ENCODE peak calls at places on chromosomes 12 and 14, in ten cellular contexts. O is body of pancreas; Q is choroid plexus epithelial cell; H is brain pericyte; C is CD8-positive, alpha-beta memory T cell; X is stimulated activated CD4-positive, alpha-beta T cell treated with anti-CD3 and anti-CD28 coated beads, TNF-alpha, amount 100 ng/mL, for 1 hour; T is HS-5; Y is EL; E is NCI-H2029 treated with DMSO at 0.1 percent for 48 hours; G is activated CD4-positive, CD25-positive, alpha-beta regulatory T cell. B is an unnamed sample.

GRCh38 chr12:56213878-56214277 is 7.8 kb downstream of the RNF41 start:
- DNase-seq in O (no peak), Q (no peak), H (no peak), C (no peak), X (no peak), T (no peak), Y (no peak), E (no peak), G (no peak), B (no peak)

GRCh38 chr12:88897723-88898122 is 317.5 kb upstream of the KITLG start:
- DNase-seq in O (no peak), Q (peak; percentile 53), H (no peak), C (no peak), X (no peak), T (no peak), Y (peak; percentile 30), E (no peak), G (no peak), B (no peak)

GRCh38 chr12:54304187-54304810 is 3.5 kb upstream of the NFE2 start:
- DNase-seq in O (peak; percentile 83), Q (peak; percentile 71), H (no peak), C (no peak), X (no peak), T (no peak), Y (peak; percentile 41), E (no peak), G (no peak), B (no peak)

GRCh38 chr12:28023156-28023887 is 50.8 kb upstream of the PTHLH start:
- DNase-seq in O (no peak), Q (peak; percentile 92), H (peak; percentile 5), C (no peak), X (no peak), T (peak; percentile 92), Y (peak; percentile 94), E (no peak), G (no peak), B (no peak)

GRCh38 chr14:35470775-35471174 is 63.2 kb upstream of the INSM2 start:
- DNase-seq in O (no peak), Q (peak; percentile 53), H (no peak), C (no peak), X (no peak), T (no peak), Y (peak; percentile 11), E (no peak), G (no peak), B (no peak)

GRCh38 chr12:6538420-6539275 is 4.3 kb downstream of the GAPDH start:
- DNase-seq in O (no peak), Q (no peak), H (no peak), C (no peak), X (no peak), T (no peak), Y (peak; percentile 73), E (no peak), G (no peak), B (no peak)

GRCh38 chr12:28409892-28410291 is 219.6 kb downstream of the CCDC91 start:
- DNase-seq in O (no peak), Q (peak; percentile 67), H (no peak), C (no peak), X (no peak), T (peak; percentile 2), Y (peak; percentile 2), E (no peak), G (no peak), B (no peak)

GRCh38 chr14:101542391-101542790 is 18.9 kb upstream of the DIO3 start:
- DNase-seq in O (no peak), Q (no peak), H (no peak), C (no peak), X (no peak), T (no peak), Y (no peak), E (no peak), G (no peak), B (no peak)

GRCh38 chr12:119748512-119748911 is 80.6 kb downstream of the PRKAB1 start:
- DNase-seq in O (no peak), Q (no peak), H (no peak), C (no peak), X (no peak), T (no peak), Y (peak; percentile 66), E (no peak), G (no peak), B (no peak)

GRCh38 chr12:124848621-124849380 is 14.9 kb downstream of the SCARB1 start:
- DNase-seq in O (no peak), Q (no peak), H (no peak), C (no peak), X (no peak), T (no peak), Y (no peak), E (no peak), G (no peak), B (no peak)

GRCh38 chr12:96194901-96195844 is 998 bp downstream of the ELK3 start:
- DNase-seq in O (peak; percentile 56), Q (peak; percentile 88), H (no peak), C (peak; percentile 85), X (peak; percentile 37), T (peak; percentile 63), Y (peak; percentile 86), E (no peak), G (peak; percentile 51), B (no peak)

GRCh38 chr14:63759454-63759853 is 31.6 kb upstream of the SGPP1 start:
- DNase-seq in O (no peak), Q (peak; percentile 52), H (no peak), C (no peak), X (no peak), T (no peak), Y (peak; percentile 31), E (no peak), G (no peak), B (no peak)

GRCh38 chr12:59500915-59501314 is 94.9 kb upstream of the SLC16A7 start:
- DNase-seq in O (peak; percentile 15), Q (no peak), H (no peak), C (no peak), X (no peak), T (no peak), Y (no peak), E (no peak), G (no peak), B (no peak)

GRCh38 chr12:18706798-18707197 is 31.0 kb downstream of the PLCZ1 start:
- DNase-seq in O (no peak), Q (no peak), H (no peak), C (no peak), X (no peak), T (no peak), Y (peak; percentile 51), E (no peak), G (no peak), B (no peak)

GRCh38 chr12:92134638-92135274 is 10.9 kb downstream of the BTG1 start:
- DNase-seq in O (no peak), Q (peak; percentile 49), H (no peak), C (no peak), X (no peak), T (peak; percentile 83), Y (peak; percentile 81), E (no peak), G (no peak), B (no peak)

GRCh38 chr14:106493962-106494823 is 967.8 kb downstream of the TMEM121 start:
- DNase-seq in O (no peak), Q (no peak), H (no peak), C (no peak), X (no peak), T (no peak), Y (no peak), E (no peak), G (no peak), B (no peak)

GRCh38 chr14:82394916-82395315 is 861.3 kb upstream of the SEL1L start:
- DNase-seq in O (no peak), Q (peak; percentile 0), H (no peak), C (no peak), X (no peak), T (no peak), Y (no peak), E (no peak), G (no peak), B (no peak)

GRCh38 chr12:54030889-54031860 is 1.7 kb upstream of the HOXC5 start:
- DNase-seq in O (no peak), Q (peak; percentile 3), H (no peak), C (no peak), X (no peak), T (no peak), Y (no peak), E (no peak), G (no peak), B (no peak)